ENCODE peak calls at places on chromosomes 3 and 15, in five cellular contexts. One of them, this sample, is unnamed.

GRCh38 chr3:180036092-180036677 is 552 bp downstream of the PEX5L start:
- DNase-seq in endothelial cell: no peak
- DNase-seq in uterus: no peak
- DNase-seq in NB4: peak
- DNase-seq in HFFc6: no peak
- DNase-seq in this sample: no peak

GRCh38 chr3:16053794-16054193 is 120.7 kb upstream of the GALNT15 start:
- DNase-seq in endothelial cell: no peak
- DNase-seq in uterus: no peak
- DNase-seq in NB4: no peak
- DNase-seq in HFFc6: no peak
- DNase-seq in this sample: no peak

GRCh38 chr15:73822998-73823397 is 50.4 kb upstream of the TBC1D21 start:
- DNase-seq in endothelial cell: peak
- DNase-seq in uterus: no peak
- DNase-seq in NB4: peak
- DNase-seq in HFFc6: no peak
- DNase-seq in this sample: no peak

GRCh38 chr3:133383175-133383574 is 16.7 kb upstream of the BFSP2 start:
- DNase-seq in endothelial cell: no peak
- DNase-seq in uterus: no peak
- DNase-seq in NB4: no peak
- DNase-seq in HFFc6: no peak
- DNase-seq in this sample: no peak

GRCh38 chr3:124817079-124817478 is 70.1 kb downstream of the ITGB5 start:
- DNase-seq in endothelial cell: no peak
- DNase-seq in uterus: no peak
- DNase-seq in NB4: no peak
- DNase-seq in HFFc6: no peak
- DNase-seq in this sample: no peak

GRCh38 chr3:23448998-23449537 is 245.9 kb downstream of the UBE2E2 start:
- DNase-seq in endothelial cell: no peak
- DNase-seq in uterus: no peak
- DNase-seq in NB4: no peak
- DNase-seq in HFFc6: no peak
- DNase-seq in this sample: no peak

GRCh38 chr15:95875141-95875643 is 455.3 kb upstream of the NR2F2 start:
- DNase-seq in endothelial cell: no peak
- DNase-seq in uterus: peak
- DNase-seq in NB4: no peak
- DNase-seq in HFFc6: peak
- DNase-seq in this sample: no peak

GRCh38 chr3:39937874-39938273 is 128.5 kb downstream of the MYRIP start:
- DNase-seq in endothelial cell: no peak
- DNase-seq in uterus: no peak
- DNase-seq in NB4: no peak
- DNase-seq in HFFc6: no peak
- DNase-seq in this sample: no peak

GRCh38 chr3:13303410-13303809 is 116.7 kb downstream of the NUP210 start:
- DNase-seq in endothelial cell: no peak
- DNase-seq in uterus: no peak
- DNase-seq in NB4: no peak
- DNase-seq in HFFc6: no peak
- DNase-seq in this sample: no peak

GRCh38 chr3:10365791-10366190 is 44.9 kb upstream of the SEC13 start:
- DNase-seq in endothelial cell: no peak
- DNase-seq in uterus: no peak
- DNase-seq in NB4: no peak
- DNase-seq in HFFc6: no peak
- DNase-seq in this sample: no peak

GRCh38 chr3:53194218-53195065 is 33.4 kb downstream of the PRKCD start:
- DNase-seq in endothelial cell: peak
- DNase-seq in uterus: peak
- DNase-seq in NB4: no peak
- DNase-seq in HFFc6: no peak
- DNase-seq in this sample: no peak

GRCh38 chr15:70311821-70312220 is 214.1 kb upstream of the TLE3 start:
- DNase-seq in endothelial cell: no peak
- DNase-seq in uterus: no peak
- DNase-seq in NB4: no peak
- DNase-seq in HFFc6: no peak
- DNase-seq in this sample: no peak

GRCh38 chr15:88949734-88950400 is 36.7 kb upstream of the MFGE8 start:
- DNase-seq in endothelial cell: no peak
- DNase-seq in uterus: no peak
- DNase-seq in NB4: no peak
- DNase-seq in HFFc6: no peak
- DNase-seq in this sample: no peak

GRCh38 chr3:109050591-109051167 is 67.3 kb downstream of the MORC1 start:
- DNase-seq in endothelial cell: no peak
- DNase-seq in uterus: no peak
- DNase-seq in NB4: peak
- DNase-seq in HFFc6: no peak
- DNase-seq in this sample: peak

GRCh38 chr15:38438031-38438986 is 15.6 kb upstream of the FAM98B start:
- DNase-seq in endothelial cell: no peak
- DNase-seq in uterus: no peak
- DNase-seq in NB4: no peak
- DNase-seq in HFFc6: no peak
- DNase-seq in this sample: no peak

GRCh38 chr15:33030315-33030714 is 164.2 kb downstream of the FMN1 start:
- DNase-seq in endothelial cell: no peak
- DNase-seq in uterus: no peak
- DNase-seq in NB4: no peak
- DNase-seq in HFFc6: no peak
- DNase-seq in this sample: no peak

GRCh38 chr3:146503459-146504202 is 34.3 kb upstream of the PLSCR2 start:
- DNase-seq in endothelial cell: no peak
- DNase-seq in uterus: no peak
- DNase-seq in NB4: peak
- DNase-seq in HFFc6: peak
- DNase-seq in this sample: peak

GRCh38 chr3:103056552-103056951 is 621.7 kb downstream of the ZPLD1 start:
- DNase-seq in endothelial cell: no peak
- DNase-seq in uterus: no peak
- DNase-seq in NB4: no peak
- DNase-seq in HFFc6: no peak
- DNase-seq in this sample: no peak

GRCh38 chr15:20643024-20643770 is 101.6 kb upstream of the GOLGA6L6 start:
- DNase-seq in endothelial cell: no peak
- DNase-seq in uterus: no peak
- DNase-seq in NB4: no peak
- DNase-seq in HFFc6: no peak
- DNase-seq in this sample: no peak
- TF ChIP-seq CTCF in endothelial cell: no peak
- TF ChIP-seq CTCF in uterus: no peak
- TF ChIP-seq CTCF in NB4: no peak
- TF ChIP-seq CTCF in HFFc6: no peak
- TF ChIP-seq CTCF in this sample: no peak

GRCh38 chr3:58332575-58333179 is at the start of gene PXK:
- DNase-seq in endothelial cell: peak
- DNase-seq in uterus: peak
- DNase-seq in NB4: peak
- DNase-seq in HFFc6: peak
- DNase-seq in this sample: peak
- TF ChIP-seq CTCF in endothelial cell: no peak
- TF ChIP-seq CTCF in uterus: no peak
- TF ChIP-seq CTCF in NB4: no peak
- TF ChIP-seq CTCF in HFFc6: peak
- TF ChIP-seq CTCF in this sample: peak

DNA sequence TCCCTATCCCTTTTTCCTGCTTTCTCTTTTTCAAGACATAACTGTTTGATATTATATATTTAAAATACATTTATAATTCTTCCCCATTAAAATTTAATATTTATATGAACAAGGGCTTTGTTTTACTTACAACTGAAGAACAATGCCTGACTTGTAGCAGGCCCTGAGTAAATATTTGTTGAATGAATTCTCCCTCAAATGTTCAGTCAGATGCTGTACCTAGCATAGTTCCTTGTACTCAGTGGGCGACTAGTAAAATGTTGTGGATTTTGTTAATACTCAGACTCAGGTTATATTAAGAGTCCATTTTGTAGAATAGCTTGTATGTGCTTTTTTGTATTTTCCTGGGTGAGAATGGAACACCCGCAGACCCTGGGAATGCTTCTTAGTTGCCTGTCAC is 69.1 kb downstream of the SEC22A start:
- DNase-seq in endothelial cell: no peak
- DNase-seq in uterus: no peak
- DNase-seq in NB4: no peak
- DNase-seq in HFFc6: no peak
- DNase-seq in this sample: no peak
- TF ChIP-seq CTCF in endothelial cell: no peak
- TF ChIP-seq CTCF in uterus: no peak
- TF ChIP-seq CTCF in NB4: no peak
- TF ChIP-seq CTCF in HFFc6: no peak
- TF ChIP-seq CTCF in this sample: no peak

GRCh38 chr15:43433160-43433559 is 59.8 kb downstream of the TP53BP1 start:
- DNase-seq in endothelial cell: no peak
- DNase-seq in uterus: no peak
- DNase-seq in NB4: no peak
- DNase-seq in HFFc6: peak
- DNase-seq in this sample: no peak
- TF ChIP-seq CTCF in endothelial cell: no peak
- TF ChIP-seq CTCF in uterus: no peak
- TF ChIP-seq CTCF in NB4: no peak
- TF ChIP-seq CTCF in HFFc6: no peak
- TF ChIP-seq CTCF in this sample: no peak

GRCh38 chr3:30934208-30934550 is 39.7 kb upstream of the GADL1 start:
- DNase-seq in endothelial cell: no peak
- DNase-seq in uterus: no peak
- DNase-seq in NB4: peak
- DNase-seq in HFFc6: peak
- DNase-seq in this sample: peak
- TF ChIP-seq CTCF in endothelial cell: peak
- TF ChIP-seq CTCF in uterus: peak
- TF ChIP-seq CTCF in NB4: peak
- TF ChIP-seq CTCF in HFFc6: peak
- TF ChIP-seq CTCF in this sample: no peak

DNA sequence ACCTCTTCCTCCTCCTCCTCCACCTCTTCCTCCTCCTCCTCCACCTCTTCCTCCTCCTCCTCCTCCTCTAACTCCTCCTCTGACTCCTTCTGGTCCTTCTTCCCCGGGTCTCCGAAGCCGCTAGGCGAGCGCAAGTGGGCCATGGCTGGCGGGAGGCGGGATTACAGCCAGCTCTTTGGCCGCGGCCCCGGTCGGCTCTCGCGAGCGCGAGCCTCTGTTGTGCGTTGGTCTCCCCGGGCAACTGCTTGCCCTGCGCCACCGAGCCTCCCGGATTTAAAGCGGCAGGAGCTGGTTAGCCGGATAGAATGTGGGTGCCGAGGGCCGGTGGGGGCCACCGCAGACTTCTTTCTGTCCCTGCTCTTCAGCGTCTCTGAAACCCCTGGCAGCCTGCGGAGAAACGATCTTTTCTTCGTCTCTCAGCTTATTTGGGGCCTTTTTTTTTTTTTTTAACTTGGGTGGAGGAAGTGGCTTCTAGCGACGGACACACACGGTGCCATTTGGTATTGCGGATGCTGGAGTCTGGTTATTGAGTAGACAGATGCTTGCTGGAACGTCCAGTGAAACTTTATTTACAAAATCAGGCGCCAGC is at the start of gene ERICH6:
- DNase-seq in endothelial cell: peak
- DNase-seq in uterus: peak
- DNase-seq in NB4: peak
- DNase-seq in HFFc6: peak
- DNase-seq in this sample: peak
- TF ChIP-seq CTCF in endothelial cell: no peak
- TF ChIP-seq CTCF in uterus: no peak
- TF ChIP-seq CTCF in NB4: no peak
- TF ChIP-seq CTCF in HFFc6: peak
- TF ChIP-seq CTCF in this sample: no peak

GRCh38 chr3:56557815-56558170 is 818 bp downstream of the CCDC66 start:
- DNase-seq in endothelial cell: no peak
- DNase-seq in uterus: no peak
- DNase-seq in NB4: no peak
- DNase-seq in HFFc6: no peak
- DNase-seq in this sample: no peak

DNA sequence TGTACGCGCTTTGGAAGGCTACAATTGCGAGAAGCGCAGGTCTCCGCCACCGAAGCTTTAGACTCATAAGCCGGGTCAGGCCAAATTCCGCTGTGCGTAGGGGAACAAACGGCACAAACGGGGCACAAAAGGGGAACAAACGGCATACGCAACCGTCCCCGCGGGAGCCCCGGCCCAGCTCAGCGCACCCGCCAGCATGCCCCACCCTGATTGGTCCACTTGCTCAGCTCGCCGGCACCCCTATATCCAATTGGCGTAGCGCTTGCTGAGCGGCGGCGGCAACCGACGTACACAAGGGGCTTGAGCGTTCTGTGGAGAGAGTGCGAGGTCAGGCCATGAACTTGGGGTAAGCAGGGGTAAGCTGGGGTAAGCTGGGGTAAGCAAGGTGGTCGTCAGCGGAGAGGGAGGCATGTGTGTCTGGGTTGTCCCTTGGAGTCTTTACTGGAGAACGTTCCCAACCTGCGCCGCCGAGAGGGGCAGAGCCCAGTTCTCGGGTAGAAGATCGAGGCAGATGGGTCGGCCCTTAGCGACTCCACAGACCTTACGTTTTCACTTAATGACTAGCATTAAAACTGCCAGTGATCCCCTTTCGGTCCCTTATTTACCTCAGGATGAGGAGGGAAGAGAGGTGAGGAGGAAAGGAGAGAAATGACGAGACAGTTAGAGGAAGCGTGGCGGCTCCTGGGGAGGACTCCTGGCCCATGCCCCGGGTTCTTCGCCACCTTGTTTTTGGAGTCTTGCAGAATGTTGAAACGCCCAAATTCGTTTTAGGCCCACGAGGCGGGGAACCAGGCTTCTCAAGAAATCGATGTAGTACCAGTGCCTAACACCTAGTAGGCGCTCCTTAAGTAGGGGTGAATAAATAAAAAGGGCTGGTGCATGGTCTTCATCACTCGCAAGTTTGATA is at the start of gene CCDC66:
- DNase-seq in endothelial cell: peak
- DNase-seq in uterus: peak
- DNase-seq in NB4: peak
- DNase-seq in HFFc6: peak
- DNase-seq in this sample: peak
- TF ChIP-seq CTCF in endothelial cell: peak
- TF ChIP-seq CTCF in uterus: peak
- TF ChIP-seq CTCF in NB4: peak
- TF ChIP-seq CTCF in HFFc6: peak
- TF ChIP-seq CTCF in this sample: peak

GRCh38 chr3:161854232-161854771 is 357.7 kb downstream of the OTOL1 start:
- DNase-seq in endothelial cell: peak
- DNase-seq in uterus: no peak
- DNase-seq in NB4: peak
- DNase-seq in HFFc6: peak
- DNase-seq in this sample: peak
- TF ChIP-seq CTCF in endothelial cell: peak
- TF ChIP-seq CTCF in uterus: no peak
- TF ChIP-seq CTCF in NB4: peak
- TF ChIP-seq CTCF in HFFc6: peak
- TF ChIP-seq CTCF in this sample: peak

This sample was measured in GM20000.